ENCODE peak calls at places on chromosomes 11 and 22, in nine cellular contexts. Z is A549; Q is MM.1S; I is fibroblast of pulmonary artery; C is dorsolateral prefrontal cortex; T is activated CD8-positive, alpha-beta T cell treated with anti-CD3 and anti-CD28 coated beads for 36 hours; R is pancreas; H is choroid plexus epithelial cell; O is A673. E is an unnamed sample.

GRCh38 chr22:42022162-42022847 is 23.7 kb downstream of the WBP2NL start:
- DNase-seq in Z (peak), Q (peak), I (no peak), C (no peak), T (no peak), R (no peak), H (no peak), O (no peak), E (no peak)

GRCh38 chr11:2434008-2434407 is 10.3 kb downstream of the TRPM5 start:
- DNase-seq in Z (no peak), Q (no peak), I (no peak), C (no peak), T (no peak), R (no peak), H (no peak), O (no peak), E (no peak)

GRCh38 chr11:114164546-114164945 is 105.0 kb downstream of the ZBTB16 start:
- DNase-seq in Z (no peak), Q (no peak), I (no peak), C (no peak), T (no peak), R (no peak), H (no peak), O (no peak), E (no peak)

GRCh38 chr11:8830641-8831040 is 80.3 kb upstream of the AKIP1 start:
- DNase-seq in Z (no peak), Q (no peak), I (no peak), C (no peak), T (no peak), R (no peak), H (no peak), O (no peak), E (no peak)

GRCh38 chr11:14672635-14673034 is 29.0 kb downstream of the PDE3B start:
- DNase-seq in Z (no peak), Q (no peak), I (no peak), C (no peak), T (no peak), R (no peak), H (peak), O (no peak), E (peak)

GRCh38 chr11:61910473-61911123 is 6.8 kb downstream of the RAB3IL1 start:
- DNase-seq in Z (no peak), Q (no peak), I (no peak), C (no peak), T (no peak), R (no peak), H (no peak), O (no peak), E (no peak)

GRCh38 chr11:57458410-57459111 is 1.8 kb upstream of the RTN4RL2 start:
- DNase-seq in Z (peak), Q (no peak), I (no peak), C (no peak), T (peak), R (peak), H (no peak), O (peak), E (peak)

GRCh38 chr11:20584093-20584774 is 15.2 kb upstream of the SLC6A5 start:
- DNase-seq in Z (peak), Q (no peak), I (no peak), C (no peak), T (no peak), R (no peak), H (no peak), O (no peak), E (no peak)

GRCh38 chr11:110921742-110922200 is 209.5 kb upstream of the ARHGAP20 start:
- DNase-seq in Z (no peak), Q (no peak), I (peak), C (no peak), T (no peak), R (peak), H (peak), O (peak), E (peak)

GRCh38 chr11:3808846-3809623 is 675 bp downstream of the PGAP2 start:
- DNase-seq in Z (peak), Q (peak), I (peak), C (no peak), T (peak), R (peak), H (peak), O (peak), E (peak)

GRCh38 chr22:48578138-48579034 is 1249.3 kb downstream of the BRD1 start:
- DNase-seq in Z (no peak), Q (no peak), I (no peak), C (no peak), T (no peak), R (no peak), H (no peak), O (peak), E (no peak)

GRCh38 chr11:73308003-73308962 is at the start of gene ARHGEF17:
- DNase-seq in Z (peak), Q (no peak), I (peak), C (peak), T (peak), R (peak), H (peak), O (peak), E (peak)

GRCh38 chr11:1843098-1843473 is 4.3 kb downstream of the TNNI2 start:
- DNase-seq in Z (no peak), Q (no peak), I (no peak), C (no peak), T (no peak), R (no peak), H (no peak), O (no peak), E (no peak)

GRCh38 chr22:25496396-25497064 is 67.9 kb upstream of the GRK3 start:
- DNase-seq in Z (no peak), Q (no peak), I (no peak), C (no peak), T (no peak), R (no peak), H (peak), O (no peak), E (no peak)

GRCh38 chr11:33373636-33374035 is 116.5 kb downstream of the HIPK3 start:
- DNase-seq in Z (no peak), Q (no peak), I (no peak), C (no peak), T (no peak), R (no peak), H (no peak), O (no peak), E (no peak)

GRCh38 chr11:87849216-87849615 is 326.0 kb downstream of the RAB38 start:
- DNase-seq in Z (no peak), Q (no peak), I (no peak), C (no peak), T (no peak), R (no peak), H (no peak), O (no peak), E (no peak)

GRCh38 chr22:43487311-43488030 is 75.7 kb downstream of the MPPED1 start:
- DNase-seq in Z (no peak), Q (no peak), I (no peak), C (no peak), T (no peak), R (no peak), H (no peak), O (no peak), E (no peak)

GRCh38 chr11:57424802-57425564 is 1.9 kb downstream of the SLC43A3 start:
- DNase-seq in Z (no peak), Q (peak), I (peak), C (no peak), T (peak), R (peak), H (peak), O (peak), E (peak)

GRCh38 chr11:19571906-19572305 is 140.7 kb upstream of the NAV2 start:
- DNase-seq in Z (no peak), Q (no peak), I (no peak), C (no peak), T (no peak), R (no peak), H (no peak), O (no peak), E (no peak)

GRCh38 chr22:46905834-46906233 is 143.4 kb downstream of the TBC1D22A start:
- DNase-seq in Z (no peak), Q (no peak), I (no peak), C (no peak), T (no peak), R (no peak), H (no peak), O (no peak), E (no peak)

GRCh38 chr22:46902436-46902835 is 140.0 kb downstream of the TBC1D22A start:
- DNase-seq in Z (no peak), Q (no peak), I (no peak), C (no peak), T (no peak), R (no peak), H (no peak), O (no peak), E (no peak)

GRCh38 chr22:46900549-46900948 is 138.1 kb downstream of the TBC1D22A start:
- DNase-seq in Z (no peak), Q (no peak), I (no peak), C (no peak), T (no peak), R (no peak), H (peak), O (no peak), E (no peak)

GRCh38 chr22:46905415-46905814 is 143.0 kb downstream of the TBC1D22A start:
- DNase-seq in Z (no peak), Q (no peak), I (no peak), C (no peak), T (no peak), R (no peak), H (no peak), O (no peak), E (no peak)

DNA sequence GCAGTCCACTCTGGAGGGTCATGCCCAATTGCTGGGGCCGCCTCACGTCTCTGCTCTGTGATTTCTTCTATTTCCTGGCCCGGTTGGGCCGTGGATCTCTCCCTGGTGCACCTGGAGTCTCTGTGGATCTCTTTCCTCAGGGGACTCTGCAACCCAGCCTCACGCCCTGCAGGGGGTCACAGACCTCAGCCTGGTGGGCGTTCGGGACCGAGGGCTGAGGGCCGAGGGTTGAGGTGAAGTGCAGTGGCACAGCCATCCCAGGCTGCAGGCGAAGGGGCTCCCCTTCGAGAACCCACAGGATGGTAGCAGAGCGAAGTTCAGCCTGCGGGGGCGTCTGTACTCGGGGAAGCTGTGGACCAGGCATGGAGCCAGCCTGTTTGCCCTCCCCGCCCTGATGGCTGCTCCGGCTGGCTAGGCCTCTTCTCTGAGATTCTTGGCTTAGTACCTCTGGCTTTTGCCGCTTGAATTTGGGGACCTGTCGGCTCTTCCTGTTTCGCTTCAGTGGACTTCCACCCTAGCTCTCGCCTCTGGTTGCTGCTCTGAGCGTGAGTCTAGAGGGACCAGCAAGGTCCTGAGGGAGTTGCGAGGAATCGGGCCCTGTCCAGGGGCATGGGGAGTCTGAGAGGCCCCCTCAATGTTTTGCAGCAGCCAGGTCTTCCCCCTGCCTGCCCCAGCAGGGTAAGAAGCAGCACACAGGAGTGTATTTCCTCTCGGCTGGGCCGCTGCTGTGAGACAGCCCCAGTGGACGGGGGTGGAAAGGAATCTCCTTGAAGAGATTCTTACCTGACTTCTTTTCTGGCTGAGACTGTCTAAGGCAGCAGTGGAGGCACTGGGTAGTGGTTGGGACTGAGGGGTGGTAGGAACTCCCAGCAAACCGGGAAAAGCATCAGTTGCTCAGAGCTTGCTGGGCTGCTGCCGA is 140.8 kb downstream of the TBC1D22A start:
- DNase-seq in Z (no peak), Q (no peak), I (no peak), C (no peak), T (no peak), R (no peak), H (no peak), O (no peak), E (no peak)
- TF ChIP-seq CTCF in Z (no peak), Q (no peak), I (no peak), C (no peak), T (no peak), R (no peak), H (no peak), O (no peak), E (no peak)

GRCh38 chr22:37633082-37633692 is 6.3 kb upstream of the SH3BP1 start:
- DNase-seq in Z (no peak), Q (no peak), I (no peak), C (no peak), T (peak), R (no peak), H (no peak), O (no peak), E (no peak)

GRCh38 chr22:37632174-37633081 is 7.0 kb upstream of the SH3BP1 start:
- DNase-seq in Z (no peak), Q (no peak), I (no peak), C (no peak), T (peak), R (no peak), H (no peak), O (no peak), E (no peak)

GRCh38 chr22:37634505-37635002 is 4.9 kb upstream of the SH3BP1 start:
- DNase-seq in Z (no peak), Q (no peak), I (no peak), C (no peak), T (peak), R (no peak), H (no peak), O (no peak), E (peak)

GRCh38 chr22:37635157-37635556 is 4.3 kb upstream of the SH3BP1 start:
- DNase-seq in Z (no peak), Q (no peak), I (no peak), C (no peak), T (no peak), R (no peak), H (no peak), O (no peak), E (no peak)

GRCh38 chr22:37633693-37634504 is 5.6 kb upstream of the SH3BP1 start:
- DNase-seq in Z (no peak), Q (no peak), I (peak), C (peak), T (peak), R (no peak), H (peak), O (peak), E (peak)
- TF ChIP-seq CTCF in Z (no peak), Q (no peak), I (no peak), C (peak), T (peak), R (no peak), H (peak), O (peak), E (no peak)

GRCh38 chr11:46327829-46328228 is 19.4 kb upstream of the DGKZ start:
- DNase-seq in Z (no peak), Q (no peak), I (no peak), C (no peak), T (no peak), R (no peak), H (no peak), O (no peak), E (no peak)

GRCh38 chr11:46321757-46322156 is 25.5 kb upstream of the DGKZ start:
- DNase-seq in Z (no peak), Q (no peak), I (peak), C (no peak), T (no peak), R (no peak), H (peak), O (no peak), E (no peak)

GRCh38 chr11:46326813-46327416 is 20.3 kb upstream of the DGKZ start:
- DNase-seq in Z (no peak), Q (no peak), I (no peak), C (no peak), T (no peak), R (no peak), H (no peak), O (no peak), E (no peak)

GRCh38 chr11:46319074-46319453 is 28.2 kb upstream of the DGKZ start:
- DNase-seq in Z (no peak), Q (no peak), I (no peak), C (no peak), T (no peak), R (no peak), H (no peak), O (no peak), E (no peak)

DNA sequence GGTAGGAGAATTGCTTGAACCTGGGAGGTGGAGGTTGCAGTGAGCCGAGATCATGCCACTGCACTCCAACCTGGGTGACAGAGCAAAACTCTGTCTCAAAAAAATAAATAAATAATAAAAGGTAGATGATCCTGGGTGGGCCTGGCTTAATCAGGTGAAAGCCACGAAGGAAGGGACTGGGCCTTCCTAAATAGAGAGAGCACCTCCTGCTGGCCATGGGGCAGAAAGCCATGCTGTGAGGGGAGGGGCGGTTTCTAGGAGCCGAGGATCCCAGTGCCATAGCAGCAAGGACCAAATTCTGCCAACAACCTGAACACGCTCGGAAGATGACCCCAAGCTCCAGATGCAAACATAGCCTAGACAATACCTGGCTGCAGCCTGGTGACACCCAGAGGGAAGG is 24.5 kb upstream of the DGKZ start:
- DNase-seq in Z (peak), Q (no peak), I (peak), C (no peak), T (peak), R (peak), H (peak), O (peak), E (peak)
- TF ChIP-seq CTCF in Z (peak), Q (peak), I (peak), C (no peak), T (no peak), R (no peak), H (peak), O (peak), E (peak)

GRCh38 chr11:10410844-10411200 is 44.2 kb upstream of the AMPD3 start:
- DNase-seq in Z (no peak), Q (no peak), I (no peak), C (no peak), T (no peak), R (no peak), H (no peak), O (no peak), E (no peak)

GRCh38 chr11:10414659-10415058 is 40.4 kb upstream of the AMPD3 start:
- DNase-seq in Z (no peak), Q (peak), I (peak), C (no peak), T (peak), R (no peak), H (peak), O (peak), E (peak)

GRCh38 chr11:10414181-10414580 is 40.9 kb upstream of the AMPD3 start:
- DNase-seq in Z (no peak), Q (peak), I (no peak), C (no peak), T (no peak), R (no peak), H (no peak), O (no peak), E (no peak)

GRCh38 chr11:10412266-10412665 is 42.8 kb upstream of the AMPD3 start:
- DNase-seq in Z (no peak), Q (no peak), I (no peak), C (no peak), T (no peak), R (no peak), H (no peak), O (no peak), E (no peak)

DNA sequence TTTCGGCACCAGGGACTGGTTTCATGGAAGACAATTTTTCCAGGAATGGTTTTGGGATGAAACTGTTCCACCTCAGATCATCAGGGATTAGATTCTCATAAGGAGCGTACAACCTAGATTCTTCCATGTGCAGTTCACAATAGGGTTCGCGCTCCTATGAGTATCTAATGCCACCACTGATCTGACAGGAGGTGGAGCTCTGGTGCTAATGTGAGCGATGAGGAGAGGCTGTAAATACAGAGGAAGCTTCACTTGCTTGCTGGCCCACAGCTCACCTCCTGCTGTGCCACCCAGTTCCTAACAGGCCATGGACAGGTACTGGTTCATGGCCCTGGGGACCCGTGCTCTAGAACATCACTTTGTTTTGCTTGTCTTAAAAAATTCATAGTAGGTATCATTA is 41.8 kb upstream of the AMPD3 start:
- DNase-seq in Z (peak), Q (peak), I (no peak), C (peak), T (peak), R (no peak), H (peak), O (peak), E (no peak)
- TF ChIP-seq CTCF in Z (peak), Q (peak), I (no peak), C (peak), T (peak), R (no peak), H (peak), O (peak), E (peak)

GRCh38 chr22:38104084-38104483 is 6.4 kb downstream of the BAIAP2L2 start:
- DNase-seq in Z (peak), Q (peak), I (peak), C (no peak), T (no peak), R (no peak), H (peak), O (no peak), E (peak)
- TF ChIP-seq CTCF in Z (no peak), Q (peak), I (peak), C (no peak), T (no peak), R (no peak), H (peak), O (peak), E (peak)

GRCh38 chr22:23774922-23775436 is 2.3 kb downstream of the MMP11 start:
- DNase-seq in Z (peak), Q (no peak), I (peak), C (no peak), T (no peak), R (no peak), H (peak), O (no peak), E (no peak)

GRCh38 chr22:23773247-23774113 is 831 bp downstream of the MMP11 start:
- DNase-seq in Z (no peak), Q (no peak), I (no peak), C (no peak), T (no peak), R (no peak), H (no peak), O (no peak), E (no peak)

GRCh38 chr22:23774114-23774921 is 1.7 kb downstream of the MMP11 start:
- DNase-seq in Z (no peak), Q (no peak), I (no peak), C (no peak), T (no peak), R (no peak), H (no peak), O (no peak), E (no peak)

GRCh38 chr22:23777776-23778575 is 5.3 kb downstream of the MMP11 start:
- DNase-seq in Z (no peak), Q (no peak), I (no peak), C (no peak), T (no peak), R (no peak), H (no peak), O (peak), E (no peak)

DNA sequence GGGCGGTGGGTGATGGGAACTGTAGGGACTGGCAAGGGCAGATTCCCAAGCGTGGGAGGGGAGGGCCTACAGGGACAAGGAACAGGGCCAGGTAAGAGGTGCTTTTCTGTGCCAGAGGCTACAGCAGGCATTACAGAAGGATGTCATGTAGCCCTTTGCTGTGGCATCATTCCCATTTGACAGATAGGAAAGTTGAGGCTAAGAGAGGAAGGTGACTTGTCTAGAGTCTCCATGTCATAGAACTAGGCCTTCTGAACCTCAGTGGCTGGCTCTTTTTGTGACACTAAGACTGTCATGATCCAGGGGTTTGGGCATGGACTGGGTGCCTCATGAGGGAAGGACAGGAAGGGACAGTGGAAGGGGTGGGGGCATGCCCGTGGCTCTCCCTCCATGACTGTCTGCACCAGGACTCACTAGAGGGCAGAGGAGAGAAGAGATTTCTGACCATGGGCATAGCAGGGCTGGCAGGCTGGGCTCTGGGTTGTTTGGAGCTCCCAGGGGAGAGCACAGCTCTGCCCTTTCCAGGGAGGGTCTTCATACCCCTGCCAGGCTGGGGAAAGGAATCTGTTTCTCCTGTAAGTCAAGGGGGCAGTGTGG is 3.2 kb downstream of the MMP11 start:
- DNase-seq in Z (peak), Q (no peak), I (no peak), C (no peak), T (no peak), R (no peak), H (no peak), O (no peak), E (no peak)
- TF ChIP-seq CTCF in Z (no peak), Q (peak), I (no peak), C (no peak), T (no peak), R (no peak), H (no peak), O (no peak), E (no peak)